ENCODE peak calls at places on chromosomes 12 and 14, in ten cellular contexts. One of them, this sample, is unnamed.

GRCh38 chr12:18690653-18691052 is 47.2 kb downstream of the PLCZ1 start:
- DNase-seq in AG09309: peak; percentile 27
- DNase-seq in colonic mucosa: no peak
- DNase-seq in heart left ventricle: no peak
- DNase-seq in MM.1S: no peak
- DNase-seq in HFFc6: peak; percentile 94
- DNase-seq in neural crest cell: no peak
- DNase-seq in astrocyte of the spinal cord: peak; percentile 62
- DNase-seq in activated B cell treated with CpG ODN at 0.5 μM for 24 hours: no peak
- DNase-seq in CD4-positive, alpha-beta T cell: no peak
- DNase-seq in this sample: no peak

GRCh38 chr12:120971299-120972180 is 6.8 kb upstream of the HNF1A start:
- DNase-seq in neural crest cell: peak; percentile 12
- DNase-seq in activated B cell treated with CpG ODN at 0.5 μM for 24 hours: no peak
- DNase-seq in MM.1S: peak; percentile 46
- DNase-seq in heart left ventricle: no peak
- DNase-seq in HFFc6: peak; percentile 64
- DNase-seq in CD4-positive, alpha-beta T cell: peak; percentile 7
- DNase-seq in astrocyte of the spinal cord: peak; percentile 58
- DNase-seq in colonic mucosa: no peak
- DNase-seq in AG09309: peak; percentile 25
- DNase-seq in this sample: peak; percentile 40

GRCh38 chr12:121805171-121805687 is 1.4 kb downstream of the SETD1B start:
- DNase-seq in HFFc6: no peak
- DNase-seq in neural crest cell: no peak
- DNase-seq in astrocyte of the spinal cord: peak; percentile 47
- DNase-seq in colonic mucosa: peak; percentile 51
- DNase-seq in activated B cell treated with CpG ODN at 0.5 μM for 24 hours: no peak
- DNase-seq in heart left ventricle: no peak
- DNase-seq in CD4-positive, alpha-beta T cell: no peak
- DNase-seq in AG09309: no peak
- DNase-seq in MM.1S: no peak
- DNase-seq in this sample: no peak

GRCh38 chr12:94207467-94208432 is 59.4 kb downstream of the PLXNC1 start:
- DNase-seq in heart left ventricle: no peak
- DNase-seq in activated B cell treated with CpG ODN at 0.5 μM for 24 hours: no peak
- DNase-seq in neural crest cell: no peak
- DNase-seq in CD4-positive, alpha-beta T cell: no peak
- DNase-seq in AG09309: no peak
- DNase-seq in astrocyte of the spinal cord: peak; percentile 16
- DNase-seq in MM.1S: peak; percentile 90
- DNase-seq in HFFc6: no peak
- DNase-seq in colonic mucosa: no peak
- DNase-seq in this sample: no peak

GRCh38 chr12:122166422-122167327 is 7.3 kb downstream of the IL31 start:
- DNase-seq in neural crest cell: no peak
- DNase-seq in heart left ventricle: no peak
- DNase-seq in activated B cell treated with CpG ODN at 0.5 μM for 24 hours: no peak
- DNase-seq in colonic mucosa: no peak
- DNase-seq in MM.1S: no peak
- DNase-seq in AG09309: no peak
- DNase-seq in astrocyte of the spinal cord: no peak
- DNase-seq in CD4-positive, alpha-beta T cell: no peak
- DNase-seq in HFFc6: no peak
- DNase-seq in this sample: no peak

GRCh38 chr14:37903561-37904191 is 304.0 kb upstream of the SSTR1 start:
- DNase-seq in HFFc6: peak; percentile 54
- DNase-seq in heart left ventricle: no peak
- DNase-seq in colonic mucosa: no peak
- DNase-seq in AG09309: peak; percentile 16
- DNase-seq in MM.1S: peak; percentile 43
- DNase-seq in activated B cell treated with CpG ODN at 0.5 μM for 24 hours: no peak
- DNase-seq in neural crest cell: peak; percentile 8
- DNase-seq in astrocyte of the spinal cord: peak; percentile 60
- DNase-seq in CD4-positive, alpha-beta T cell: no peak
- DNase-seq in this sample: peak; percentile 44

GRCh38 chr14:68780358-68781160 is 12.3 kb downstream of the ZFP36L1 start:
- DNase-seq in neural crest cell: no peak
- DNase-seq in CD4-positive, alpha-beta T cell: no peak
- DNase-seq in MM.1S: no peak
- DNase-seq in activated B cell treated with CpG ODN at 0.5 μM for 24 hours: no peak
- DNase-seq in astrocyte of the spinal cord: peak; percentile 73
- DNase-seq in heart left ventricle: peak; percentile 86
- DNase-seq in HFFc6: peak; percentile 74
- DNase-seq in AG09309: no peak
- DNase-seq in colonic mucosa: peak; percentile 71
- DNase-seq in this sample: no peak

GRCh38 chr14:37985826-37986470 is 221.8 kb upstream of the SSTR1 start:
- DNase-seq in CD4-positive, alpha-beta T cell: peak; percentile 20
- DNase-seq in colonic mucosa: peak; percentile 46
- DNase-seq in neural crest cell: peak; percentile 31
- DNase-seq in AG09309: peak; percentile 27
- DNase-seq in MM.1S: peak; percentile 45
- DNase-seq in HFFc6: peak; percentile 32
- DNase-seq in activated B cell treated with CpG ODN at 0.5 μM for 24 hours: no peak
- DNase-seq in astrocyte of the spinal cord: peak; percentile 39
- DNase-seq in heart left ventricle: peak; percentile 24
- DNase-seq in this sample: peak; percentile 34

DNA sequence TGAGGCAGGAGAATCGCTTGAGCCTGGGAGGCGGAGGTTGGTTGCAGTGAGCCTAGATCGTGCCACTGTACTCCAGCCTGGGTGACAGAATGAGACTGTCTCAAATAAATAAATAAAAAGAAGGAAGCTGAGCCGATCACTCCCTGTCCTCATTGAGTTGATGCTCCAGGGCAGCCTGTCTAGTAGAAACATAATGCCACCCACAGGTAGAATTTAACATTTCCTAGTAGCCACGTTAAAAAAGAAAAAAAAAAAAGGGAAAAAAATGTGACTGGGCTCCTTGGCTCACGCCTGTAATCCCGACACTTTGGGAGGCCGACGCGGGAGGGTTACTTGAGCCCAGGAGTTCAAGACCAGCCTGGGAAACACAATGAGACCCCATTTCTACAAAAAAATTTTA is 135.7 kb downstream of the SCARB1 start:
- DNase-seq in activated B cell treated with CpG ODN at 0.5 μM for 24 hours: no peak
- DNase-seq in neural crest cell: no peak
- DNase-seq in AG09309: no peak
- DNase-seq in HFFc6: no peak
- DNase-seq in heart left ventricle: peak; percentile 17
- DNase-seq in MM.1S: no peak
- DNase-seq in colonic mucosa: no peak
- DNase-seq in astrocyte of the spinal cord: no peak
- DNase-seq in CD4-positive, alpha-beta T cell: no peak
- DNase-seq in this sample: no peak
- TF ChIP-seq CTCF in activated B cell treated with CpG ODN at 0.5 μM for 24 hours: no peak
- TF ChIP-seq CTCF in neural crest cell: no peak
- TF ChIP-seq CTCF in AG09309: no peak
- TF ChIP-seq CTCF in HFFc6: no peak
- TF ChIP-seq CTCF in heart left ventricle: no peak
- TF ChIP-seq CTCF in MM.1S: no peak
- TF ChIP-seq CTCF in colonic mucosa: no peak
- TF ChIP-seq CTCF in astrocyte of the spinal cord: no peak
- TF ChIP-seq CTCF in CD4-positive, alpha-beta T cell: no peak
- TF ChIP-seq CTCF in this sample: peak; percentile 6

GRCh38 chr14:61456720-61457119 is 135.3 kb downstream of the PRKCH start:
- DNase-seq in AG09309: no peak
- DNase-seq in heart left ventricle: peak; percentile 90
- DNase-seq in HFFc6: peak; percentile 48
- DNase-seq in colonic mucosa: peak; percentile 90
- DNase-seq in activated B cell treated with CpG ODN at 0.5 μM for 24 hours: peak; percentile 55
- DNase-seq in astrocyte of the spinal cord: peak; percentile 69
- DNase-seq in MM.1S: peak; percentile 58
- DNase-seq in CD4-positive, alpha-beta T cell: peak; percentile 82
- DNase-seq in neural crest cell: peak; percentile 78
- DNase-seq in this sample: peak; percentile 42

GRCh38 chr14:61460853-61461611 is 139.7 kb downstream of the PRKCH start:
- DNase-seq in MM.1S: peak; percentile 11
- DNase-seq in activated B cell treated with CpG ODN at 0.5 μM for 24 hours: no peak
- DNase-seq in CD4-positive, alpha-beta T cell: no peak
- DNase-seq in neural crest cell: no peak
- DNase-seq in heart left ventricle: no peak
- DNase-seq in astrocyte of the spinal cord: no peak
- DNase-seq in HFFc6: no peak
- DNase-seq in AG09309: no peak
- DNase-seq in colonic mucosa: no peak
- DNase-seq in this sample: no peak

GRCh38 chr14:61458766-61459165 is 137.4 kb downstream of the PRKCH start:
- DNase-seq in AG09309: no peak
- DNase-seq in colonic mucosa: no peak
- DNase-seq in activated B cell treated with CpG ODN at 0.5 μM for 24 hours: no peak
- DNase-seq in astrocyte of the spinal cord: no peak
- DNase-seq in MM.1S: no peak
- DNase-seq in CD4-positive, alpha-beta T cell: no peak
- DNase-seq in heart left ventricle: no peak
- DNase-seq in neural crest cell: no peak
- DNase-seq in HFFc6: no peak
- DNase-seq in this sample: no peak

GRCh38 chr14:61460063-61460462 is 138.7 kb downstream of the PRKCH start:
- DNase-seq in colonic mucosa: no peak
- DNase-seq in activated B cell treated with CpG ODN at 0.5 μM for 24 hours: no peak
- DNase-seq in neural crest cell: no peak
- DNase-seq in heart left ventricle: no peak
- DNase-seq in MM.1S: no peak
- DNase-seq in astrocyte of the spinal cord: no peak
- DNase-seq in HFFc6: no peak
- DNase-seq in AG09309: no peak
- DNase-seq in CD4-positive, alpha-beta T cell: no peak
- DNase-seq in this sample: no peak

DNA sequence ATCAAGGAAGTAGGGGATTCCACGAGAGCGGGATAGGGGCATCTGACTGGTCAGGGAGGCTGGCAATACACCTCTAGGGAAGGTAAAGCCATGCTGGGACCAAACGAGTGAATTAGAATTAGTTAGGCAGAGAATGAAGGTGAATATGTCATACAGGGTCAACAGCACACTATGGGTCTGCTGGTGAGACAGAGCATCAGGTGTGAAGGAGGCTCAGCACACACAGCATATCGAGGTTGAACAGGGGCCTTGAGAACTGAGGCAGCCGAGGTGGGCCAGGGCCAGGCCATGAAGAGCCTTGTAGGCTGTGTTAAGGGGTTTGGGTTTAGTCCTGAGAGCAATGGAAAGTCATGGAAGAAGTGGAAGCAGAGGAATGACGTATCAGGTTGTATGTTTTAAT is 137.8 kb downstream of the PRKCH start:
- DNase-seq in MM.1S: no peak
- DNase-seq in CD4-positive, alpha-beta T cell: no peak
- DNase-seq in activated B cell treated with CpG ODN at 0.5 μM for 24 hours: no peak
- DNase-seq in heart left ventricle: no peak
- DNase-seq in colonic mucosa: no peak
- DNase-seq in HFFc6: no peak
- DNase-seq in AG09309: no peak
- DNase-seq in neural crest cell: no peak
- DNase-seq in astrocyte of the spinal cord: no peak
- DNase-seq in this sample: no peak
- TF ChIP-seq CTCF in MM.1S: no peak
- TF ChIP-seq CTCF in CD4-positive, alpha-beta T cell: no peak
- TF ChIP-seq CTCF in activated B cell treated with CpG ODN at 0.5 μM for 24 hours: no peak
- TF ChIP-seq CTCF in heart left ventricle: no peak
- TF ChIP-seq CTCF in colonic mucosa: no peak
- TF ChIP-seq CTCF in HFFc6: no peak
- TF ChIP-seq CTCF in AG09309: no peak
- TF ChIP-seq CTCF in neural crest cell: no peak
- TF ChIP-seq CTCF in astrocyte of the spinal cord: no peak
- TF ChIP-seq CTCF in this sample: no peak

GRCh38 chr14:99538275-99538674 is 57.1 kb downstream of the CCNK start:
- DNase-seq in colonic mucosa: no peak
- DNase-seq in activated B cell treated with CpG ODN at 0.5 μM for 24 hours: no peak
- DNase-seq in neural crest cell: no peak
- DNase-seq in HFFc6: no peak
- DNase-seq in CD4-positive, alpha-beta T cell: no peak
- DNase-seq in MM.1S: no peak
- DNase-seq in heart left ventricle: no peak
- DNase-seq in AG09309: no peak
- DNase-seq in astrocyte of the spinal cord: peak; percentile 29
- DNase-seq in this sample: no peak
- TF ChIP-seq CTCF in colonic mucosa: no peak
- TF ChIP-seq CTCF in activated B cell treated with CpG ODN at 0.5 μM for 24 hours: no peak
- TF ChIP-seq CTCF in neural crest cell: peak; percentile 36
- TF ChIP-seq CTCF in HFFc6: peak; percentile 44
- TF ChIP-seq CTCF in CD4-positive, alpha-beta T cell: no peak
- TF ChIP-seq CTCF in MM.1S: no peak
- TF ChIP-seq CTCF in heart left ventricle: no peak
- TF ChIP-seq CTCF in AG09309: no peak
- TF ChIP-seq CTCF in astrocyte of the spinal cord: peak; percentile 36
- TF ChIP-seq CTCF in this sample: peak; percentile 45

GRCh38 chr14:105470812-105471771 is 3.5 kb upstream of the CRIP2 start:
- DNase-seq in astrocyte of the spinal cord: peak; percentile 25
- DNase-seq in HFFc6: no peak
- DNase-seq in heart left ventricle: peak; percentile 89
- DNase-seq in MM.1S: no peak
- DNase-seq in colonic mucosa: no peak
- DNase-seq in AG09309: no peak
- DNase-seq in activated B cell treated with CpG ODN at 0.5 μM for 24 hours: no peak
- DNase-seq in neural crest cell: no peak
- DNase-seq in CD4-positive, alpha-beta T cell: no peak
- DNase-seq in this sample: no peak
- TF ChIP-seq CTCF in astrocyte of the spinal cord: peak; percentile 21
- TF ChIP-seq CTCF in HFFc6: peak; percentile 38
- TF ChIP-seq CTCF in heart left ventricle: peak; percentile 48
- TF ChIP-seq CTCF in MM.1S: no peak
- TF ChIP-seq CTCF in colonic mucosa: no peak
- TF ChIP-seq CTCF in AG09309: no peak
- TF ChIP-seq CTCF in activated B cell treated with CpG ODN at 0.5 μM for 24 hours: no peak
- TF ChIP-seq CTCF in neural crest cell: peak; percentile 44
- TF ChIP-seq CTCF in CD4-positive, alpha-beta T cell: no peak
- TF ChIP-seq CTCF in this sample: peak; percentile 35

This sample was measured in astrocyte of the cerebellum.